ENCODE peak calls at places on chromosomes 6 and 20, in nine cellular contexts. Q is ovary, S is pancreas, U is lung, R is hepatocyte, C is mammary epithelial cell, X is lower lobe of right lung, Y is breast epithelium, W is uterus. H is an unnamed sample.

GRCh38 chr6:34476462-34476861 is 10.6 kb downstream of the PACSIN1 start:
- DNase-seq in Q (no peak), R (no peak), U (no peak), W (no peak), S (no peak), C (no peak), Y (no peak), X (no peak), H (no peak)

GRCh38 chr20:5919634-5920544 is 30.4 kb downstream of the TRMT6 start:
- DNase-seq in Q (no peak), X (no peak), U (no peak), R (no peak), Y (no peak), W (no peak), C (peak; percentile 58), S (no peak), H (peak; percentile 4)

GRCh38 chr6:131258816-131259476 is 123.7 kb downstream of the AKAP7 start:
- DNase-seq in U (no peak), Y (no peak), X (no peak), C (peak; percentile 53), R (peak; percentile 77), W (peak; percentile 33), Q (no peak), S (no peak), H (no peak)

GRCh38 chr6:35519313-35520015 is 6.8 kb upstream of the TULP1 start:
- DNase-seq in C (peak; percentile 46), R (no peak), S (no peak), U (no peak), Q (no peak), W (no peak), Y (no peak), X (no peak), H (no peak)

GRCh38 chr20:43537921-43538854 is 20.6 kb upstream of the SGK2 start:
- DNase-seq in W (peak; percentile 51), X (peak; percentile 63), U (peak; percentile 51), Y (no peak), S (peak; percentile 72), Q (peak; percentile 56), C (peak; percentile 39), R (peak; percentile 82), H (peak; percentile 68)

GRCh38 chr6:2943564-2943955 is 27.8 kb downstream of the SERPINB6 start:
- DNase-seq in U (peak; percentile 21), Q (no peak), X (no peak), W (no peak), R (no peak), Y (no peak), C (no peak), S (no peak), H (no peak)

GRCh38 chr20:13260620-13261279 is 39.7 kb downstream of the ISM1 start:
- DNase-seq in U (peak; percentile 35), Q (no peak), R (no peak), Y (no peak), S (no peak), C (no peak), X (no peak), W (no peak), H (no peak)

GRCh38 chr20:10982692-10983091 is 308.9 kb upstream of the JAG1 start:
- DNase-seq in Q (no peak), S (no peak), Y (no peak), C (peak; percentile 79), X (no peak), W (peak; percentile 40), R (peak; percentile 40), U (no peak), H (no peak)

GRCh38 chr6:168678588-168678987 is 237.6 kb downstream of the SMOC2 start:
- DNase-seq in U (no peak), S (no peak), Y (no peak), R (no peak), X (no peak), Q (no peak), W (no peak), C (no peak), H (no peak)

GRCh38 chr6:71599366-71599765 is 287.0 kb upstream of the RIMS1 start:
- DNase-seq in X (no peak), Y (no peak), Q (no peak), U (no peak), S (no peak), C (no peak), R (no peak), W (no peak), H (no peak)

GRCh38 chr6:125821825-125822281 is 31.1 kb downstream of the NCOA7 start:
- DNase-seq in X (no peak), Q (no peak), R (peak; percentile 26), Y (peak; percentile 45), W (peak; percentile 31), U (no peak), C (peak; percentile 21), S (no peak), H (no peak)

GRCh38 chr6:39452746-39453145 is 130.2 kb upstream of the KCNK16 start:
- DNase-seq in Q (no peak), C (no peak), R (no peak), W (no peak), S (no peak), X (no peak), Y (no peak), U (no peak), H (peak; percentile 30)

GRCh38 chr6:169813969-169814368 is 62.5 kb downstream of the ERMARD start:
- DNase-seq in W (no peak), X (no peak), Y (no peak), Q (no peak), C (no peak), R (no peak), S (no peak), U (no peak), H (no peak)
- H3K4me1 ChIP-seq in W (no peaks in the 10 kb centered on the region), X (no peaks in the 10 kb centered on the region), Y (no peaks in the 10 kb centered on the region), Q (no peaks in the 10 kb centered on the region), C (no peaks in the 10 kb centered on the region), R (peaks cover 11% of the 10 kb centered on the region), S (no peaks in the 10 kb centered on the region), U (no peaks in the 10 kb centered on the region), H (no peaks in the 10 kb centered on the region)

GRCh38 chr20:37397954-37398749 is 52.2 kb downstream of the SRC start:
- DNase-seq in S (peak; percentile 34), R (no peak), Y (no peak), U (no peak), W (no peak), C (no peak), X (no peak), Q (no peak), H (no peak)

GRCh38 chr20:37395411-37395800 is 49.5 kb downstream of the SRC start:
- DNase-seq in W (no peak), R (no peak), Q (no peak), U (no peak), X (peak; percentile 28), S (peak; percentile 56), C (no peak), Y (no peak), H (no peak)

GRCh38 chr20:37397076-37397953 is 51.4 kb downstream of the SRC start:
- DNase-seq in C (peak; percentile 31), Y (no peak), S (peak; percentile 65), Q (no peak), W (no peak), X (no peak), U (no peak), R (no peak), H (no peak)

GRCh38 chr20:37395921-37396519 is 50.1 kb downstream of the SRC start:
- DNase-seq in X (peak; percentile 45), Q (no peak), C (no peak), W (no peak), S (peak; percentile 55), Y (no peak), R (peak; percentile 64), U (no peak), H (no peak)

DNA sequence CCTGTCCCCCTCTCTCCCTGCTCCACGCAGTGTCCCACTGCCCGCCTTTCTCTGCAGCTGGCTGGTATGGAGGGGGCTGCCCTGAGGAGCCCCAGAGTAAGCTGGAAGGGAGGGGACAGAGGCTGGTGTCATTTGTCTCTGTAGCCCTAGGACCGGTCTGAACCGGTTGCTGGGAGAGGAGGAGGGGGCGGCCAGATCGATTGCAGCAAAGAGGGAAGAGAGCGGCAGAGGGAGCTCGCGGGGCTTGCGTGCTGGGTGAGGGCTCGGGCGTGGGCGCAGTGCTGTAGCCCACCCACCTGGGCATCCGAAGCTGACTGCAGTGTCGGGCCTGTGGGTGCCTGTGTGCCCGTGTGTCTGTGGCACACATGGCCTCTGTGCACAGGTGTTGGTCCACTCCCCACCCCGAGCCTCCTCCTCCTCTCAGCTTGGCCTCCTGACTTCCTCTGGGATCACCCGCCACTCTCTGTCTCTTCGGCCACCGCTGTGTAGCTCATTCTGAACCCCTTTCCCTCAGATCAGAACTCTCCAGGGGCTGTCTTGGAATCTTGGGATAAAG is 50.7 kb downstream of the SRC start:
- DNase-seq in Q (no peak), S (peak; percentile 49), X (no peak), W (no peak), R (peak; percentile 71), C (no peak), U (no peak), Y (no peak), H (no peak)
- TF ChIP-seq CTCF in Q (no peak), S (no peak), X (no peak), W (no peak), R (peak; percentile 43), C (no peak), U (no peak), Y (no peak), H (no peak)

DNA sequence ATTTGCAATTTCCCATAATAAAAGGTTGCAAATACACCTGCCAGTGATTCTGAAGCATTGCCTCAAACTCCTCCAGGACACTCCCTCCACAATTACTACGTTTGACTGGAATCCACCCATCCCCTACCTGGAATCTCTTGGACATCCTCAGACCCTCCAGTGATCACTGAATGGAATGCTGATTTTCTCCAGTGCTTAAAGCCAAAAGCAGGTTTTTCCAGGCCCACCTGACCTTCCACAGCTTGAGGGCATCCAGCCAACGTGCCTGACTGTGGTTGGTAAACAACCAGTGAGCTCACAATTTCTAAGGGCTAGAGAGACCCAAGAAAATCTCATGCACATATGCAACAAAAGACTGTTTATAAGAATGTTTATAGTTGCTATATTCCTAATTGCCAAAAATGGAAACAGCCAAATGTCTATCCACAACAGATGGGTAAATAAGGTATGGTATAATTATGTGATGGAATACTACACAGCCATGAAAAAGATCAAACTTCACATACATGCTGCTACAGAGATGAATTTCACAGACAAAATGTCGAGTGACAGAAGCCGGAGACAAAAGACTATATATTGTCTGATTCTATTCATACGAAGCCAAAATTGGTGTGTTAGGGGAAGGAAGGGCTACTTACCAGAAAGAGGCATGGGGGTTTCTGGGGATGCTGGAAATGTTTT is 147.1 kb upstream of the RREB1 start:
- DNase-seq in C (no peak), Q (no peak), R (no peak), S (no peak), Y (no peak), U (no peak), X (no peak), W (no peak), H (no peak)
- H3K4me1 ChIP-seq in C (no peaks in the 10 kb centered on the region), Q (no peaks in the 10 kb centered on the region), R (no peaks in the 10 kb centered on the region), S (peaks cover 1% of the 10 kb centered on the region), Y (no peaks in the 10 kb centered on the region), U (no peaks in the 10 kb centered on the region), X (no peaks in the 10 kb centered on the region), W (no peaks in the 10 kb centered on the region), H (no peaks in the 10 kb centered on the region)

DNA sequence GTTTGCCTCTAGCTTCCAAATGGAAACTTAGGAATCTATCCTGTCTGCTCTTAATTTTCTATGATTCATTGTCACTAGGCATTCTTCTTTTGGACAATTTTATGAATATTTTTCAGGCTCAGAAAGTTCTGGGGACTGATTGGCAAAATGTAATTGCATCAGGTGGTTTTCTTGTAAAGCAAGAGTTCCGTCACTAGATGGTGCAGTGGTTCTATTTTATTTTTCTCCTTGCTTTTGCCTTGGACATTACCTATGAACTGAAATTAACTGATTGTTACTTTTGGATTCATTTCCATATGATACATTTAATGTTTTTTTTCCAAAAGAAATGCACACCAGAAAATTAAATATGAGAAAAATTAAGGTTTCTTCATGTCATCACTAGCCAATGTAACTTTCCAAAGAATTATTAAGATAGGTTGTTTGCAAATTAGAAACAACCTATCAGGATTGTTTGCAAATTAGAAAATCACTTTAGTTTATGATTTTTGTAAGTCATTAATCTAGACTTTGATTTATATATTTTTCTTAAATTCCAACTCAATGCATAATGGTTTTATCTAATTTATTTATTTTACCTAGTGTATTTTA is 48.0 kb downstream of the TMEM170B start:
- DNase-seq in X (no peak), Y (no peak), U (no peak), C (peak; percentile 31), S (no peak), Q (no peak), R (peak; percentile 54), W (no peak), H (peak; percentile 60)
- TF ChIP-seq CTCF in X (peak; percentile 65), Y (peak; percentile 61), U (peak; percentile 43), C (peak; percentile 66), S (no peak), Q (peak; percentile 26), R (peak; percentile 77), W (peak; percentile 36), H (peak; percentile 74)